ENCODE peak calls at places on chromosomes 5 and 9, in six cellular contexts. One of them, this sample, is unnamed. For H3K27me3 and H3K36me3, the result is how much of the 10 kb centered on the place peaks cover.

GRCh38 chr5:175659546-175660248 is 1.8 kb downstream of the HRH2 start:
- DNase-seq in cardiac muscle cell: no peak
- DNase-seq in lower lobe of right lung: no peak
- DNase-seq in endodermal cell: no peak
- DNase-seq in neural progenitor cell: no peak
- DNase-seq in DND-41: no peak
- DNase-seq in this sample: no peak

GRCh38 chr5:63563008-63563917 is 399.0 kb downstream of the HTR1A start:
- DNase-seq in DND-41: no peak
- DNase-seq in lower lobe of right lung: no peak
- DNase-seq in cardiac muscle cell: no peak
- DNase-seq in endodermal cell: no peak
- DNase-seq in neural progenitor cell: no peak
- DNase-seq in this sample: no peak

GRCh38 chr5:125381290-125381689 is 634.9 kb upstream of the ZNF608 start:
- DNase-seq in neural progenitor cell: no peak
- DNase-seq in DND-41: no peak
- DNase-seq in cardiac muscle cell: no peak
- DNase-seq in endodermal cell: no peak
- DNase-seq in lower lobe of right lung: no peak
- DNase-seq in this sample: no peak

GRCh38 chr9:13443380-13444271 is 164.1 kb upstream of the MPDZ start:
- DNase-seq in neural progenitor cell: peak
- DNase-seq in cardiac muscle cell: no peak
- DNase-seq in DND-41: no peak
- DNase-seq in lower lobe of right lung: no peak
- DNase-seq in endodermal cell: no peak
- DNase-seq in this sample: no peak

GRCh38 chr9:132955123-132955522 is 10.7 kb upstream of the TSC1 start:
- DNase-seq in endodermal cell: no peak
- DNase-seq in DND-41: no peak
- DNase-seq in cardiac muscle cell: no peak
- DNase-seq in lower lobe of right lung: no peak
- DNase-seq in neural progenitor cell: no peak
- DNase-seq in this sample: no peak

GRCh38 chr5:72452515-72453259 is 54.5 kb downstream of the ZNF366 start:
- DNase-seq in cardiac muscle cell: no peak
- DNase-seq in lower lobe of right lung: no peak
- DNase-seq in endodermal cell: no peak
- DNase-seq in neural progenitor cell: no peak
- DNase-seq in DND-41: no peak
- DNase-seq in this sample: no peak

GRCh38 chr5:151182976-151183375 is 25.4 kb upstream of the ANXA6 start:
- DNase-seq in endodermal cell: no peak
- DNase-seq in DND-41: no peak
- DNase-seq in neural progenitor cell: no peak
- DNase-seq in cardiac muscle cell: no peak
- DNase-seq in lower lobe of right lung: no peak
- DNase-seq in this sample: no peak

GRCh38 chr5:130135506-130135905 is 231.2 kb downstream of the CHSY3 start:
- DNase-seq in endodermal cell: no peak
- DNase-seq in neural progenitor cell: no peak
- DNase-seq in lower lobe of right lung: no peak
- DNase-seq in DND-41: no peak
- DNase-seq in cardiac muscle cell: no peak
- DNase-seq in this sample: no peak

GRCh38 chr9:28378236-28378635 is 805.0 kb upstream of the C9orf72 start:
- DNase-seq in neural progenitor cell: no peak
- DNase-seq in lower lobe of right lung: no peak
- DNase-seq in DND-41: no peak
- DNase-seq in endodermal cell: no peak
- DNase-seq in cardiac muscle cell: no peak
- DNase-seq in this sample: no peak

GRCh38 chr5:135162661-135163265 is 128.7 kb upstream of the PITX1 start:
- DNase-seq in cardiac muscle cell: no peak
- DNase-seq in endodermal cell: peak
- DNase-seq in DND-41: no peak
- DNase-seq in lower lobe of right lung: no peak
- DNase-seq in neural progenitor cell: no peak
- DNase-seq in this sample: peak

GRCh38 chr9:26939934-26940711 is 6.9 kb downstream of the PLAA start:
- DNase-seq in DND-41: no peak
- DNase-seq in cardiac muscle cell: no peak
- DNase-seq in neural progenitor cell: no peak
- DNase-seq in endodermal cell: no peak
- DNase-seq in lower lobe of right lung: no peak
- DNase-seq in this sample: no peak

GRCh38 chr5:23655674-23656073 is 148.3 kb downstream of the PRDM9 start:
- DNase-seq in DND-41: no peak
- DNase-seq in endodermal cell: no peak
- DNase-seq in neural progenitor cell: no peak
- DNase-seq in lower lobe of right lung: no peak
- DNase-seq in cardiac muscle cell: no peak
- DNase-seq in this sample: no peak

GRCh38 chr9:5796298-5796697 is 36.6 kb downstream of the ERMP1 start:
- DNase-seq in DND-41: no peak
- DNase-seq in lower lobe of right lung: no peak
- DNase-seq in cardiac muscle cell: no peak
- DNase-seq in neural progenitor cell: no peak
- DNase-seq in endodermal cell: no peak
- DNase-seq in this sample: no peak

GRCh38 chr9:5801739-5802113 is 31.2 kb downstream of the ERMP1 start:
- DNase-seq in neural progenitor cell: no peak
- DNase-seq in DND-41: no peak
- DNase-seq in endodermal cell: no peak
- DNase-seq in cardiac muscle cell: no peak
- DNase-seq in lower lobe of right lung: no peak
- DNase-seq in this sample: no peak

GRCh38 chr9:5800969-5801738 is 31.8 kb downstream of the ERMP1 start:
- DNase-seq in cardiac muscle cell: no peak
- DNase-seq in DND-41: no peak
- DNase-seq in endodermal cell: no peak
- DNase-seq in neural progenitor cell: no peak
- DNase-seq in lower lobe of right lung: no peak
- DNase-seq in this sample: no peak

GRCh38 chr9:5798581-5798980 is 34.3 kb downstream of the ERMP1 start:
- DNase-seq in lower lobe of right lung: no peak
- DNase-seq in neural progenitor cell: no peak
- DNase-seq in cardiac muscle cell: no peak
- DNase-seq in DND-41: no peak
- DNase-seq in endodermal cell: no peak
- DNase-seq in this sample: no peak

DNA sequence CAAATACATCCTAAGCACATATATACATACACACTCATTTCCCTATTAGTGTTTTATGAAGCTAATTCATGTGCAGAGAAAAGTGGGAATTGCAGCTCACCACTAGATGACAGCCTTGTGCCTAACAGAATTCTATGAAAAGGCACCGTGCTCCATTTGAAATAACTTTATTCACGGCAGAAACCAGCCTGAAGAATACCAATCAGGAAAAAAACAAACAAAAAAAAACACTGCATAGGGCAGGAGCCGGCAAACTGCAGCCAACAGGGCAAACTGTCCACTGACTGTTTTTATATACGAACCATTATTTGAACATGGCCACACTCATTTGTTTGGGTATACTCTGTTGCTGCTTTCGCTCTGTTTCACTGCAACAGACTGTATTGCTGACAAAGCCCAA is 33.6 kb downstream of the ERMP1 start:
- DNase-seq in cardiac muscle cell: no peak
- DNase-seq in neural progenitor cell: peak
- DNase-seq in DND-41: no peak
- DNase-seq in endodermal cell: no peak
- DNase-seq in lower lobe of right lung: no peak
- DNase-seq in this sample: peak
- H3K4me3 ChIP-seq in cardiac muscle cell: no peak
- H3K4me3 ChIP-seq in neural progenitor cell: no peak
- H3K4me3 ChIP-seq in DND-41: no peak
- H3K4me3 ChIP-seq in endodermal cell: no peak
- H3K4me3 ChIP-seq in lower lobe of right lung: peak
- H3K4me3 ChIP-seq in this sample: no peak

DNA sequence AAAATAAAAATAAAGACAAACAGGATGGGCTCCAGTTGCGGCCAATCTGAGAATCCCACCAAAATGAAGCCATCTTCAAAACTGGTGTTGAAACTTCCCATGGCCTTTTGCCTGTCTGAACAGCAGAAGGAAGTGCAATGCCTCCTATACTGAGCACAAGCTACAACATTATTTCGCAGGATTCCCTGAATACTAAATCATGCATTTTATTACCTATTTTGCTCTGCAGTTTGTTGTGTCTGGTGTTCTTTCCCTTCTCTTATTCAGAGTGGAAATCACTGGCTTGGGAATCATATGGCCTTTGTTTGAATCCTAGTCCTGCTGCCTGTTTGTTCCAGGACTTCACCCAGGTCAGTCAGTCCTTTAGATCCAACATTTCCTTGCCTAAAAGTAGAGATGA is at the start of gene OR2Y1:
- DNase-seq in cardiac muscle cell: no peak
- DNase-seq in endodermal cell: no peak
- DNase-seq in lower lobe of right lung: no peak
- DNase-seq in neural progenitor cell: no peak
- DNase-seq in DND-41: no peak
- DNase-seq in this sample: no peak
- H3K27me3 ChIP-seq in cardiac muscle cell: under half
- H3K27me3 ChIP-seq in endodermal cell: under half
- H3K27me3 ChIP-seq in lower lobe of right lung: under half
- H3K27me3 ChIP-seq in neural progenitor cell: under half
- H3K27me3 ChIP-seq in DND-41: under half
- H3K27me3 ChIP-seq in this sample: under half

GRCh38 chr9:96646081-96646991 is 8.8 kb downstream of the PRXL2C start:
- DNase-seq in endodermal cell: no peak
- DNase-seq in neural progenitor cell: no peak
- DNase-seq in DND-41: no peak
- DNase-seq in lower lobe of right lung: no peak
- DNase-seq in cardiac muscle cell: no peak
- DNase-seq in this sample: no peak

GRCh38 chr9:96651626-96652025 is 3.5 kb downstream of the PRXL2C start:
- DNase-seq in lower lobe of right lung: no peak
- DNase-seq in cardiac muscle cell: peak
- DNase-seq in neural progenitor cell: no peak
- DNase-seq in DND-41: no peak
- DNase-seq in endodermal cell: no peak
- DNase-seq in this sample: no peak

GRCh38 chr9:96654450-96655197 is 493 bp downstream of the PRXL2C start:
- DNase-seq in neural progenitor cell: peak
- DNase-seq in DND-41: no peak
- DNase-seq in lower lobe of right lung: peak
- DNase-seq in endodermal cell: peak
- DNase-seq in cardiac muscle cell: peak
- DNase-seq in this sample: peak

GRCh38 chr9:96655198-96655851 is at the start of gene PRXL2C:
- DNase-seq in endodermal cell: peak
- DNase-seq in cardiac muscle cell: peak
- DNase-seq in lower lobe of right lung: peak
- DNase-seq in DND-41: no peak
- DNase-seq in neural progenitor cell: no peak
- DNase-seq in this sample: no peak

GRCh38 chr9:96649620-96650323 is 5.3 kb downstream of the PRXL2C start:
- DNase-seq in cardiac muscle cell: no peak
- DNase-seq in lower lobe of right lung: no peak
- DNase-seq in endodermal cell: peak
- DNase-seq in neural progenitor cell: no peak
- DNase-seq in DND-41: no peak
- DNase-seq in this sample: no peak
- H3K36me3 ChIP-seq in cardiac muscle cell: under half
- H3K36me3 ChIP-seq in lower lobe of right lung: half or more
- H3K36me3 ChIP-seq in endodermal cell: under half
- H3K36me3 ChIP-seq in neural progenitor cell: under half
- H3K36me3 ChIP-seq in DND-41: under half
- H3K36me3 ChIP-seq in this sample: under half

DNA sequence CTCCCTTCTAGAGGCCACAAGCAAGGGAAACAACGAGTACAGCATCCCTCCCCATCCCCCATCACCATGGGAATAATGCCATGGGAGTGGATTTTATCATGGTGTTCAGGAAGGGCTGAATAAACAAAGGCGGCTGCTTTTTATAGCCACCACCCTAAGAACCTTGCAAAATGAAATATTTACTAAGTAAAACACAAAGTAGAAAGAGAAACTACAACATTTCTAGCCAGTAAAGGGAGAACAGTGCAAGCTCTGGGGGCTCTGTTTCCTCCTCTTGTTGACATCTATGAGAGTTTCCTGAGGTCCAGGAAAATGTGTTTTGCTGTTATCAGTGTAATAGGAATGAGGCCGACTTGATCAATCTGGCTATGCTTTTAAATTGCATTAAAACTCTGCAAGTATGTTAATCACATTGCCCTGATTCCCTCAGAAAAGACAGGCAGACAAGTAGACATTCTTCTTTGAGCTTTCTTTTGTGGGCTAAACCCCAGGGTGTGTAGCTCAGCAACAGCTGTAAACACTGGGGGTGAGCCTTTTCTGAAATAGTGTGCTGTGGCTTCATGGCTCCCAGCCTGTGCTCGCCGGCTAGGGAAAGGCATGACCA is 31.1 kb downstream of the SV2C start:
- DNase-seq in cardiac muscle cell: no peak
- DNase-seq in endodermal cell: no peak
- DNase-seq in DND-41: no peak
- DNase-seq in lower lobe of right lung: no peak
- DNase-seq in neural progenitor cell: peak
- DNase-seq in this sample: peak
- H3K4me3 ChIP-seq in cardiac muscle cell: no peak
- H3K4me3 ChIP-seq in endodermal cell: no peak
- H3K4me3 ChIP-seq in DND-41: no peak
- H3K4me3 ChIP-seq in lower lobe of right lung: no peak
- H3K4me3 ChIP-seq in neural progenitor cell: peak
- H3K4me3 ChIP-seq in this sample: no peak

GRCh38 chr9:68768619-68769018 is 63.6 kb downstream of the PIP5K1B start:
- DNase-seq in cardiac muscle cell: no peak
- DNase-seq in endodermal cell: no peak
- DNase-seq in DND-41: no peak
- DNase-seq in lower lobe of right lung: no peak
- DNase-seq in neural progenitor cell: no peak
- DNase-seq in this sample: no peak

GRCh38 chr9:68771376-68771775 is 66.3 kb downstream of the PIP5K1B start:
- DNase-seq in endodermal cell: no peak
- DNase-seq in neural progenitor cell: no peak
- DNase-seq in cardiac muscle cell: no peak
- DNase-seq in DND-41: no peak
- DNase-seq in lower lobe of right lung: no peak
- DNase-seq in this sample: no peak

GRCh38 chr9:68775003-68775730 is 70.1 kb downstream of the PIP5K1B start:
- DNase-seq in lower lobe of right lung: no peak
- DNase-seq in DND-41: no peak
- DNase-seq in neural progenitor cell: no peak
- DNase-seq in endodermal cell: no peak
- DNase-seq in cardiac muscle cell: no peak
- DNase-seq in this sample: no peak

GRCh38 chr9:68769852-68770251 is 64.8 kb downstream of the PIP5K1B start:
- DNase-seq in endodermal cell: no peak
- DNase-seq in DND-41: no peak
- DNase-seq in neural progenitor cell: no peak
- DNase-seq in lower lobe of right lung: no peak
- DNase-seq in cardiac muscle cell: no peak
- DNase-seq in this sample: no peak
- H3K27me3 ChIP-seq in endodermal cell: under half
- H3K27me3 ChIP-seq in DND-41: under half
- H3K27me3 ChIP-seq in neural progenitor cell: under half
- H3K27me3 ChIP-seq in lower lobe of right lung: under half
- H3K27me3 ChIP-seq in cardiac muscle cell: under half
- H3K27me3 ChIP-seq in this sample: under half